ENCODE peak calls at places on chromosomes 2 and 18, in seven cellular contexts. C, W, U, O, I, K and Y are unnamed samples.

GRCh38 chr18:73060666-73061270 is 193.0 kb upstream of the NETO1 start:
- DNase-seq in I (no peak), C (no peak), K (no peak), O (no peak), W (no peak), U (no peak), Y (no peak)

GRCh38 chr2:34570266-34570872 is 971.3 kb upstream of the FAM98A start:
- DNase-seq in I (no peak), K (no peak), O (no peak), C (no peak), W (no peak), U (no peak), Y (no peak)

GRCh38 chr2:241770936-241771285 is 5.7 kb upstream of the GAL3ST2 start:
- DNase-seq in C (no peak), I (no peak), K (no peak), O (no peak), U (no peak), W (no peak), Y (no peak)

GRCh38 chr2:84459944-84460429 is 907 bp upstream of the SUCLG1 start:
- DNase-seq in O (no peak), K (peak), I (no peak), W (no peak), U (no peak), C (peak), Y (no peak)

GRCh38 chr2:120624738-120625446 is 110.8 kb upstream of the GLI2 start:
- DNase-seq in U (no peak), O (no peak), I (no peak), C (no peak), W (no peak), K (no peak), Y (no peak)

GRCh38 chr2:101341421-101341820 is 32.9 kb upstream of the RNF149 start:
- DNase-seq in I (no peak), O (no peak), U (no peak), K (no peak), C (no peak), W (no peak), Y (no peak)

GRCh38 chr2:15749460-15750432 is 158.1 kb downstream of the DDX1 start:
- DNase-seq in W (no peak), I (no peak), K (no peak), U (no peak), C (no peak), O (no peak), Y (no peak)

GRCh38 chr2:238096311-238097011 is 3.7 kb upstream of the ESPNL start:
- DNase-seq in K (no peak), C (peak), I (no peak), O (peak), W (peak), U (no peak), Y (peak)

GRCh38 chr2:207711750-207712487 is 479 bp downstream of the CCNYL1 start:
- DNase-seq in O (peak), C (peak), K (peak), U (no peak), I (peak), W (peak), Y (peak)

GRCh38 chr2:128424806-128425205 is 106.1 kb upstream of the HS6ST1 start:
- DNase-seq in W (peak), O (no peak), K (no peak), C (no peak), I (no peak), U (no peak), Y (no peak)

GRCh38 chr2:26281226-26281625 is 36.5 kb downstream of the HADHB start:
- DNase-seq in U (no peak), O (no peak), C (peak), K (no peak), I (no peak), W (no peak), Y (no peak)

GRCh38 chr2:217142649-217143266 is 282.9 kb upstream of the TNP1 start:
- DNase-seq in W (no peak), I (no peak), C (peak), U (no peak), O (no peak), K (no peak), Y (no peak)

GRCh38 chr2:130288467-130289403 is 54.0 kb upstream of the IMP4 start:
- DNase-seq in I (no peak), O (no peak), C (no peak), U (no peak), W (no peak), K (no peak), Y (no peak)

GRCh38 chr18:37395631-37396030 is 170.0 kb downstream of the CELF4 start:
- DNase-seq in U (no peak), C (no peak), K (no peak), W (no peak), O (no peak), I (no peak), Y (no peak)

GRCh38 chr18:906416-907170 is 1.9 kb downstream of the ADCYAP1 start:
- DNase-seq in I (no peak), C (peak), K (no peak), U (no peak), W (no peak), O (peak), Y (no peak)

GRCh38 chr18:9095297-9096012 is 7.0 kb upstream of the NDUFV2 start:
- DNase-seq in I (peak), W (no peak), O (no peak), K (no peak), U (no peak), C (no peak), Y (no peak)

GRCh38 chr2:39620067-39620466 is 45.6 kb upstream of the TMEM178A start:
- DNase-seq in O (no peak), W (no peak), U (no peak), I (no peak), K (peak), C (no peak), Y (no peak)

GRCh38 chr2:179650420-179650819 is 211.0 kb downstream of the ZNF385B start:
- DNase-seq in C (no peak), I (no peak), U (no peak), W (no peak), K (no peak), O (no peak), Y (no peak)

GRCh38 chr2:88521445-88522070 is 69.1 kb upstream of the FOXI3 start:
- DNase-seq in O (no peak), K (no peak), U (no peak), W (no peak), I (no peak), C (no peak), Y (no peak)

GRCh38 chr2:132814651-132815050 is 144.6 kb upstream of the LYPD1 start:
- DNase-seq in O (no peak), U (no peak), C (no peak), I (no peak), K (no peak), W (no peak), Y (no peak)

GRCh38 chr2:177735318-177735803 is 337.2 kb downstream of the PDE11A start:
- DNase-seq in K (no peak), U (no peak), C (no peak), O (no peak), I (no peak), W (no peak), Y (no peak)

GRCh38 chr2:128685841-128686497 is 367.3 kb upstream of the HS6ST1 start:
- DNase-seq in U (no peak), C (no peak), I (no peak), W (no peak), K (no peak), O (no peak), Y (no peak)

GRCh38 chr2:159251296-159252173 is 35.0 kb downstream of the WDSUB1 start:
- DNase-seq in C (no peak), O (no peak), U (no peak), I (no peak), K (no peak), W (no peak), Y (no peak)

GRCh38 chr2:53987336-53987921 is 16.6 kb upstream of the PSME4 start:
- DNase-seq in W (no peak), O (peak), I (no peak), K (no peak), C (peak), U (no peak), Y (no peak)

GRCh38 chr18:36402765-36403396 is 105.4 kb downstream of the FHOD3 start:
- DNase-seq in O (no peak), W (peak), K (no peak), U (no peak), I (no peak), C (no peak), Y (no peak)

GRCh38 chr18:49359732-49360444 is 100.6 kb downstream of the DYM start:
- DNase-seq in U (no peak), W (no peak), O (no peak), I (no peak), K (no peak), C (peak), Y (no peak)